ENCODE peak calls at places on chromosome 12, in ten cellular contexts. One of them, this sample, is unnamed.

GRCh38 chr12:52210925-52211650 is 19.3 kb upstream of the KRT80 start:
- DNase-seq in transverse colon: no peak
- DNase-seq in Peyer's patch: no peak
- DNase-seq in NB4: no peak
- DNase-seq in suprapubic skin: no peak
- DNase-seq in lower leg skin: peak
- DNase-seq in heart left ventricle: no peak
- DNase-seq in stomach: no peak
- DNase-seq in A549: no peak
- DNase-seq in ovary: no peak
- DNase-seq in this sample: peak

GRCh38 chr12:125403145-125403789 is 338.0 kb downstream of the AACS start:
- DNase-seq in heart left ventricle: no peak
- DNase-seq in Peyer's patch: no peak
- DNase-seq in stomach: no peak
- DNase-seq in suprapubic skin: no peak
- DNase-seq in ovary: no peak
- DNase-seq in A549: peak
- DNase-seq in transverse colon: no peak
- DNase-seq in lower leg skin: no peak
- DNase-seq in NB4: peak
- DNase-seq in this sample: no peak

GRCh38 chr12:93376436-93377251 is 1.1 kb upstream of the NUDT4 start:
- DNase-seq in transverse colon: peak
- DNase-seq in lower leg skin: no peak
- DNase-seq in Peyer's patch: no peak
- DNase-seq in suprapubic skin: no peak
- DNase-seq in heart left ventricle: peak
- DNase-seq in A549: peak
- DNase-seq in stomach: no peak
- DNase-seq in ovary: peak
- DNase-seq in NB4: peak
- DNase-seq in this sample: no peak

GRCh38 chr12:111529424-111530368 is 69.4 kb downstream of the ATXN2 start:
- DNase-seq in NB4: peak
- DNase-seq in transverse colon: peak
- DNase-seq in heart left ventricle: no peak
- DNase-seq in Peyer's patch: peak
- DNase-seq in lower leg skin: no peak
- DNase-seq in stomach: peak
- DNase-seq in suprapubic skin: no peak
- DNase-seq in A549: peak
- DNase-seq in ovary: peak
- DNase-seq in this sample: no peak

GRCh38 chr12:82149045-82149444 is 209.1 kb downstream of the CCDC59 start:
- DNase-seq in transverse colon: no peak
- DNase-seq in stomach: no peak
- DNase-seq in lower leg skin: no peak
- DNase-seq in Peyer's patch: no peak
- DNase-seq in suprapubic skin: no peak
- DNase-seq in heart left ventricle: no peak
- DNase-seq in A549: no peak
- DNase-seq in NB4: no peak
- DNase-seq in ovary: no peak
- DNase-seq in this sample: no peak

GRCh38 chr12:28710882-28711281 is 438.2 kb upstream of the FAR2 start:
- DNase-seq in heart left ventricle: no peak
- DNase-seq in A549: no peak
- DNase-seq in suprapubic skin: no peak
- DNase-seq in stomach: no peak
- DNase-seq in lower leg skin: no peak
- DNase-seq in transverse colon: no peak
- DNase-seq in ovary: no peak
- DNase-seq in Peyer's patch: no peak
- DNase-seq in NB4: no peak
- DNase-seq in this sample: no peak

GRCh38 chr12:79895041-79895440 is 39.9 kb downstream of the PPP1R12A start:
- DNase-seq in ovary: no peak
- DNase-seq in heart left ventricle: no peak
- DNase-seq in stomach: no peak
- DNase-seq in A549: no peak
- DNase-seq in Peyer's patch: no peak
- DNase-seq in suprapubic skin: no peak
- DNase-seq in transverse colon: no peak
- DNase-seq in NB4: no peak
- DNase-seq in lower leg skin: no peak
- DNase-seq in this sample: no peak

GRCh38 chr12:32918890-32919791 is 22.6 kb upstream of the PKP2 start:
- DNase-seq in heart left ventricle: no peak
- DNase-seq in ovary: peak
- DNase-seq in transverse colon: no peak
- DNase-seq in stomach: no peak
- DNase-seq in A549: peak
- DNase-seq in lower leg skin: no peak
- DNase-seq in Peyer's patch: no peak
- DNase-seq in NB4: peak
- DNase-seq in suprapubic skin: no peak
- DNase-seq in this sample: no peak

GRCh38 chr12:25924535-25925001 is 33.9 kb upstream of the RASSF8 start:
- DNase-seq in lower leg skin: no peak
- DNase-seq in ovary: no peak
- DNase-seq in heart left ventricle: no peak
- DNase-seq in Peyer's patch: no peak
- DNase-seq in NB4: peak
- DNase-seq in suprapubic skin: no peak
- DNase-seq in transverse colon: no peak
- DNase-seq in A549: peak
- DNase-seq in stomach: no peak
- DNase-seq in this sample: no peak

GRCh38 chr12:26277511-26278246 is 82.3 kb downstream of the SSPN start:
- DNase-seq in transverse colon: no peak
- DNase-seq in suprapubic skin: no peak
- DNase-seq in NB4: peak
- DNase-seq in lower leg skin: no peak
- DNase-seq in Peyer's patch: no peak
- DNase-seq in A549: no peak
- DNase-seq in stomach: no peak
- DNase-seq in heart left ventricle: no peak
- DNase-seq in ovary: no peak
- DNase-seq in this sample: no peak

GRCh38 chr12:110316861-110317260 is 35.8 kb downstream of the ATP2A2 start:
- DNase-seq in stomach: no peak
- DNase-seq in A549: no peak
- DNase-seq in ovary: no peak
- DNase-seq in heart left ventricle: no peak
- DNase-seq in transverse colon: no peak
- DNase-seq in NB4: peak
- DNase-seq in suprapubic skin: no peak
- DNase-seq in Peyer's patch: no peak
- DNase-seq in lower leg skin: no peak
- DNase-seq in this sample: no peak

GRCh38 chr12:101086490-101086889 is 123.5 kb downstream of the SLC5A8 start:
- DNase-seq in suprapubic skin: no peak
- DNase-seq in transverse colon: no peak
- DNase-seq in ovary: no peak
- DNase-seq in heart left ventricle: no peak
- DNase-seq in NB4: no peak
- DNase-seq in lower leg skin: no peak
- DNase-seq in Peyer's patch: no peak
- DNase-seq in stomach: no peak
- DNase-seq in A549: no peak
- DNase-seq in this sample: no peak

GRCh38 chr12:12891646-12892355 is 439 bp downstream of the GPRC5A start:
- DNase-seq in NB4: no peak
- DNase-seq in lower leg skin: no peak
- DNase-seq in ovary: peak
- DNase-seq in A549: no peak
- DNase-seq in stomach: no peak
- DNase-seq in Peyer's patch: no peak
- DNase-seq in transverse colon: no peak
- DNase-seq in heart left ventricle: no peak
- DNase-seq in suprapubic skin: no peak
- DNase-seq in this sample: no peak

GRCh38 chr12:95790025-95790911 is at the start of gene NTN4:
- DNase-seq in Peyer's patch: peak
- DNase-seq in transverse colon: peak
- DNase-seq in ovary: peak
- DNase-seq in stomach: peak
- DNase-seq in A549: peak
- DNase-seq in NB4: peak
- DNase-seq in suprapubic skin: peak
- DNase-seq in heart left ventricle: peak
- DNase-seq in lower leg skin: peak
- DNase-seq in this sample: peak
- TF ChIP-seq POLR2A in Peyer's patch: no peak
- TF ChIP-seq POLR2A in transverse colon: peak
- TF ChIP-seq POLR2A in ovary: peak
- TF ChIP-seq POLR2A in stomach: no peak
- TF ChIP-seq POLR2A in A549: peak
- TF ChIP-seq POLR2A in NB4: no peak
- TF ChIP-seq POLR2A in suprapubic skin: no peak
- TF ChIP-seq POLR2A in heart left ventricle: no peak
- TF ChIP-seq POLR2A in lower leg skin: no peak
- TF ChIP-seq POLR2A in this sample: no peak

DNA sequence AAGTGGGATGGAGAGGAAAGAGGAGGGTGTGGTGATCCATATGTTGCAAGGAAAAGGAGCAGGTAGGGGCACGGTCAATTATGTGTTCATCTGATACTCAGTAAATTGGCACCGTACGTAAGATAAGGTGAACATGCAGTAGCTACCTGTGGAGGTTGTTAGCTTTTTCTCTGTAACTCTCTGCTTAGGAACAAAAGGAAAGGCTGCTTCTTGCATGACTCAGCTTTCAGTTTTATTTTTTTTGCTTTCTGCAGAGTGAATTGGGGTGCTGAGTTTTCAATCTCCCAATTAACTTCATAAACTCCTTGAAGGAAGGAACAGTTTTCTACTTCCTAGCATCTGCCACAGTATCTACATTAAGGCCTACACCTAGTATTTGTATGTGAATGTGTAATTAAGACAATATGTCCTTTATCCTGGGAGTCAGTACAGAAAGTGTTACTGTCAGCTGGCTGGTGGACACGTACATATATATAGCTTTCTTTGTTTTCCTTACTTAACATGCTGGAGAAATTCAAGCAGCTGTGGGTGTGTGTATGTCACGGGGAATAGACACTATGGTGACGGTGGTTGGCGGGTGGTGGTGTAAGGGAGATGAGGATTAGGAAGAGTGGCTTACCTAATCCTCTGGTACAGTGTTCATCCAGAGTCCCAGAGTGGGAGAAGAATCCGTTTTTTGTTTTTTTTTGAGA is 40.1 kb upstream of the WNK1 start:
- DNase-seq in Peyer's patch: no peak
- DNase-seq in lower leg skin: no peak
- DNase-seq in transverse colon: no peak
- DNase-seq in heart left ventricle: no peak
- DNase-seq in ovary: no peak
- DNase-seq in stomach: no peak
- DNase-seq in A549: no peak
- DNase-seq in suprapubic skin: no peak
- DNase-seq in NB4: no peak
- DNase-seq in this sample: no peak
- H3K4me3 ChIP-seq in Peyer's patch: no peak
- H3K4me3 ChIP-seq in lower leg skin: no peak
- H3K4me3 ChIP-seq in transverse colon: no peak
- H3K4me3 ChIP-seq in heart left ventricle: no peak
- H3K4me3 ChIP-seq in ovary: no peak
- H3K4me3 ChIP-seq in stomach: no peak
- H3K4me3 ChIP-seq in A549: no peak
- H3K4me3 ChIP-seq in suprapubic skin: no peak
- H3K4me3 ChIP-seq in NB4: no peak
- H3K4me3 ChIP-seq in this sample: no peak

GRCh38 chr12:76032043-76032981 is 736 bp upstream of the PHLDA1 start:
- DNase-seq in suprapubic skin: peak
- DNase-seq in NB4: peak
- DNase-seq in A549: peak
- DNase-seq in Peyer's patch: no peak
- DNase-seq in heart left ventricle: peak
- DNase-seq in ovary: peak
- DNase-seq in transverse colon: peak
- DNase-seq in stomach: peak
- DNase-seq in lower leg skin: peak
- DNase-seq in this sample: peak
- TF ChIP-seq POLR2A in suprapubic skin: no peak
- TF ChIP-seq POLR2A in NB4: peak
- TF ChIP-seq POLR2A in A549: no peak
- TF ChIP-seq POLR2A in Peyer's patch: no peak
- TF ChIP-seq POLR2A in heart left ventricle: no peak
- TF ChIP-seq POLR2A in ovary: no peak
- TF ChIP-seq POLR2A in transverse colon: no peak
- TF ChIP-seq POLR2A in stomach: no peak
- TF ChIP-seq POLR2A in lower leg skin: no peak
- TF ChIP-seq POLR2A in this sample: no peak

GRCh38 chr12:106137456-106138278 is 1.1 kb downstream of the NUAK1 start:
- DNase-seq in heart left ventricle: peak
- DNase-seq in transverse colon: no peak
- DNase-seq in stomach: no peak
- DNase-seq in NB4: no peak
- DNase-seq in lower leg skin: no peak
- DNase-seq in Peyer's patch: no peak
- DNase-seq in A549: no peak
- DNase-seq in suprapubic skin: no peak
- DNase-seq in ovary: no peak
- DNase-seq in this sample: no peak

GRCh38 chr12:106136263-106136662 is 2.5 kb downstream of the NUAK1 start:
- DNase-seq in lower leg skin: peak
- DNase-seq in stomach: peak
- DNase-seq in transverse colon: peak
- DNase-seq in NB4: peak
- DNase-seq in heart left ventricle: peak
- DNase-seq in suprapubic skin: peak
- DNase-seq in ovary: peak
- DNase-seq in A549: peak
- DNase-seq in Peyer's patch: peak
- DNase-seq in this sample: peak

GRCh38 chr12:106135075-106135474 is 3.7 kb downstream of the NUAK1 start:
- DNase-seq in ovary: no peak
- DNase-seq in NB4: no peak
- DNase-seq in heart left ventricle: no peak
- DNase-seq in A549: no peak
- DNase-seq in stomach: no peak
- DNase-seq in transverse colon: no peak
- DNase-seq in Peyer's patch: no peak
- DNase-seq in lower leg skin: no peak
- DNase-seq in suprapubic skin: no peak
- DNase-seq in this sample: no peak

GRCh38 chr12:106134294-106134949 is 4.3 kb downstream of the NUAK1 start:
- DNase-seq in NB4: no peak
- DNase-seq in suprapubic skin: no peak
- DNase-seq in Peyer's patch: no peak
- DNase-seq in A549: no peak
- DNase-seq in stomach: no peak
- DNase-seq in transverse colon: no peak
- DNase-seq in heart left ventricle: no peak
- DNase-seq in ovary: no peak
- DNase-seq in lower leg skin: no peak
- DNase-seq in this sample: no peak

GRCh38 chr12:106135781-106136180 is 3.0 kb downstream of the NUAK1 start:
- DNase-seq in Peyer's patch: no peak
- DNase-seq in suprapubic skin: no peak
- DNase-seq in lower leg skin: no peak
- DNase-seq in heart left ventricle: no peak
- DNase-seq in A549: peak
- DNase-seq in ovary: no peak
- DNase-seq in stomach: no peak
- DNase-seq in transverse colon: no peak
- DNase-seq in NB4: no peak
- DNase-seq in this sample: no peak
- H3K4me3 ChIP-seq in Peyer's patch: peak
- H3K4me3 ChIP-seq in suprapubic skin: peak
- H3K4me3 ChIP-seq in lower leg skin: no peak
- H3K4me3 ChIP-seq in heart left ventricle: peak
- H3K4me3 ChIP-seq in A549: peak
- H3K4me3 ChIP-seq in ovary: peak
- H3K4me3 ChIP-seq in stomach: peak
- H3K4me3 ChIP-seq in transverse colon: no peak
- H3K4me3 ChIP-seq in NB4: no peak
- H3K4me3 ChIP-seq in this sample: peak